ENCODE peak calls at places on chromosomes 6 and 20, in six cellular contexts. Y is OCI-LY7, G is HepG2, Z is endothelial cell of umbilical vein, B is astrocyte, P is Karpas-422. F is an unnamed sample.

GRCh38 chr6:169051371-169051770 is 202.3 kb downstream of the THBS2 start:
- DNase-seq in Y (no peak), G (no peak), Z (no peak), B (peak), P (no peak), F (no peak)

GRCh38 chr20:24980321-24981053 is 12.1 kb downstream of the APMAP start:
- DNase-seq in Y (no peak), G (no peak), Z (no peak), B (no peak), P (no peak), F (no peak)

GRCh38 chr6:11500008-11500407 is 37.5 kb upstream of the TMEM170B start:
- DNase-seq in Y (no peak), G (no peak), Z (peak), B (peak), P (no peak), F (no peak)

GRCh38 chr6:14228571-14228970 is 111.0 kb downstream of the CD83 start:
- DNase-seq in Y (peak), G (no peak), Z (no peak), B (peak), P (no peak), F (no peak)

GRCh38 chr20:60232380-60232779 is 274.2 kb downstream of the CDH26 start:
- DNase-seq in Y (no peak), G (no peak), Z (no peak), B (no peak), P (no peak), F (no peak)

GRCh38 chr6:79872986-79873385 is 74.4 kb downstream of the ELOVL4 start:
- DNase-seq in Y (no peak), G (no peak), Z (no peak), B (peak), P (no peak), F (no peak)

GRCh38 chr20:12570371-12570770 is 438.4 kb upstream of the SPTLC3 start:
- DNase-seq in Y (peak), G (peak), Z (no peak), B (no peak), P (peak), F (peak)

GRCh38 chr6:124099520-124099919 is 295.9 kb downstream of the NKAIN2 start:
- DNase-seq in Y (no peak), G (no peak), Z (no peak), B (no peak), P (no peak), F (no peak)

GRCh38 chr20:52047811-52048302 is 143.7 kb downstream of the ZFP64 start:
- DNase-seq in Y (no peak), G (no peak), Z (peak), B (peak), P (no peak), F (no peak)

GRCh38 chr20:32599783-32600340 is 14.7 kb upstream of the NOL4L start:
- DNase-seq in Y (no peak), G (no peak), Z (no peak), B (no peak), P (no peak), F (no peak)

GRCh38 chr20:18256440-18257090 is 31.8 kb upstream of the ZNF133 start:
- DNase-seq in Y (no peak), G (no peak), Z (no peak), B (no peak), P (no peak), F (no peak)

GRCh38 chr6:141301779-141302178 is 830.9 kb upstream of the GJE1 start:
- DNase-seq in Y (no peak), G (no peak), Z (no peak), B (no peak), P (no peak), F (no peak)

GRCh38 chr6:99605911-99606669 is 543 bp upstream of the PRDM13 start:
- DNase-seq in Y (no peak), G (no peak), Z (no peak), B (no peak), P (no peak), F (no peak)

GRCh38 chr20:6051505-6051904 is 2.4 kb downstream of the LRRN4 start:
- DNase-seq in Y (no peak), G (peak), Z (peak), B (peak), P (no peak), F (no peak)

GRCh38 chr6:11705069-11705468 is 73.5 kb downstream of the ADTRP start:
- DNase-seq in Y (no peak), G (no peak), Z (no peak), B (no peak), P (no peak), F (no peak)

GRCh38 chr6:26240157-26240980 is 124.6 kb upstream of the BTN3A2 start:
- DNase-seq in Y (no peak), G (no peak), Z (peak), B (peak), P (no peak), F (peak)

GRCh38 chr6:71502210-71502609 is 213.6 kb downstream of the OGFRL1 start:
- DNase-seq in Y (no peak), G (no peak), Z (no peak), B (no peak), P (no peak), F (no peak)

GRCh38 chr20:10670521-10671220 is 3.1 kb downstream of the JAG1 start:
- DNase-seq in Y (peak), G (peak), Z (peak), B (no peak), P (peak), F (no peak)

GRCh38 chr6:42440027-42440426 is 11.7 kb downstream of the TRERF1 start:
- DNase-seq in Y (no peak), G (no peak), Z (no peak), B (no peak), P (no peak), F (no peak)

GRCh38 chr20:38148328-38149102 is 16.6 kb downstream of the TGM2 start:
- DNase-seq in Y (no peak), G (no peak), Z (no peak), B (no peak), P (no peak), F (no peak)

GRCh38 chr6:162704001-162704400 is 23.6 kb downstream of the PRKN start:
- DNase-seq in Y (no peak), G (no peak), Z (no peak), B (no peak), P (no peak), F (no peak)

GRCh38 chr6:41642960-41643898 is 5.0 kb downstream of the MDFI start:
- DNase-seq in Y (no peak), G (no peak), Z (peak), B (no peak), P (no peak), F (no peak)

GRCh38 chr6:130933712-130934200 is 106.5 kb downstream of the SMLR1 start:
- DNase-seq in Y (no peak), G (peak), Z (no peak), B (peak), P (no peak), F (no peak)

GRCh38 chr6:90219168-90219985 is 77.3 kb downstream of the BACH2 start:
- DNase-seq in Y (no peak), G (no peak), Z (peak), B (peak), P (no peak), F (peak)

GRCh38 chr6:158039571-158040050 is 57.9 kb downstream of the SYNJ2 start:
- DNase-seq in Y (no peak), G (peak), Z (no peak), B (peak), P (no peak), F (no peak)

GRCh38 chr6:6811151-6812002 is 222.9 kb downstream of the LY86 start:
- DNase-seq in Y (no peak), G (peak), Z (peak), B (peak), P (no peak), F (peak)

GRCh38 chr6:27865952-27866369 is 46.2 kb downstream of the OR2B2 start:
- DNase-seq in Y (peak), G (no peak), Z (no peak), B (no peak), P (peak), F (no peak)

GRCh38 chr6:21987501-21987957 is 309.3 kb downstream of the PRL start:
- DNase-seq in Y (no peak), G (peak), Z (peak), B (peak), P (no peak), F (peak)

GRCh38 chr6:35302604-35303218 is 5.1 kb downstream of the DEF6 start:
- DNase-seq in Y (peak), G (no peak), Z (no peak), B (no peak), P (peak), F (peak)

GRCh38 chr6:170074435-170074834 is 216.4 kb downstream of the DLL1 start:
- DNase-seq in Y (no peak), G (no peak), Z (no peak), B (no peak), P (no peak), F (no peak)

GRCh38 chr20:32155017-32155965 is 45.8 kb downstream of the TM9SF4 start:
- DNase-seq in Y (peak), G (peak), Z (peak), B (peak), P (peak), F (peak)

GRCh38 chr6:16199792-16200191 is 38.6 kb upstream of the GMPR start:
- DNase-seq in Y (no peak), G (no peak), Z (no peak), B (no peak), P (no peak), F (no peak)

GRCh38 chr6:16204653-16205376 is 33.6 kb upstream of the GMPR start:
- DNase-seq in Y (no peak), G (no peak), Z (no peak), B (no peak), P (no peak), F (no peak)

GRCh38 chr6:16200231-16200941 is 38.0 kb upstream of the GMPR start:
- DNase-seq in Y (no peak), G (no peak), Z (no peak), B (no peak), P (peak), F (peak)

GRCh38 chr6:16198061-16198705 is 40.2 kb upstream of the GMPR start:
- DNase-seq in Y (no peak), G (no peak), Z (no peak), B (no peak), P (no peak), F (no peak)

DNA sequence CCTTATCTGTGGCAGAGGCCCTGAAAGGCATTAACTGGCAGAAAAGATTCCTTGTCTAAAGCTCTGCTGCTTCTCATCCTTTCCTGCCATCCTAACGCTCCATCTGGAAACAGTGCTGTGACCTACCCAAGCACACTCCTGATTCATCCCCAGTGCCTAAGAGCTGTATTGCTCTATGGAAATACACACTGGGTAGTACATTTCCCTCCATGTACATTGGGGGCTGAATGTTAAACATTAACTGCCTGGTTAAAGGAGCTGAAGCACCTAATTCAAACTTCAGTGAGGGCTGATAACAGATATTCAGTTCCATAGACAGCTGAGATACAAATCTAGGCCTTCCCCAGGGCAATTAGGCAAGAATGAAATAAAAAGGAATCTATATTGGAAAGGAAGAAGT is 36.7 kb upstream of the GMPR start:
- DNase-seq in Y (no peak), G (peak), Z (no peak), B (no peak), P (no peak), F (no peak)
- H3K27ac ChIP-seq in Y (no peak), G (no peak), Z (no peak), B (no peak), P (no peak), F (no peak)

DNA sequence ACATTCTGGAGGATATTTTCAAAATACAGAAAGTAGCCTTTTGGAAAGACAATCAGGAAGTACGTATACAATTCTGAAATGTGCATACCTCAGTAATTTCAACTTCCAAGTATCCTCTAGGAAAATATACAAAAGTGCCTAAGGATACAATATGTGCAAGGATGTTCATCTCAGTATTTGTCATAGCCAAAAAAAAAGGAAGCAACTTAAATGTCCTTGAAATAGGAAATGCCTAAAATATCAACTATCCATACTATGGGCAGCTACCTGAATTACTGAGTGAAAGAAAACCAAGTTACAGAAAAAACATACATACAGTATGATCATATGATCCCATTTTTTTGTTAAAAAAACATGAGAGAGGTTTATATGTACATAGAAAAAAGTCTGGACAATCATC is 1.5 kb downstream of the PPIL1 start:
- DNase-seq in Y (no peak), G (no peak), Z (no peak), B (no peak), P (no peak), F (no peak)
- H3K4me3 ChIP-seq in Y (peak), G (no peak), Z (no peak), B (no peak), P (peak), F (no peak)

DNA sequence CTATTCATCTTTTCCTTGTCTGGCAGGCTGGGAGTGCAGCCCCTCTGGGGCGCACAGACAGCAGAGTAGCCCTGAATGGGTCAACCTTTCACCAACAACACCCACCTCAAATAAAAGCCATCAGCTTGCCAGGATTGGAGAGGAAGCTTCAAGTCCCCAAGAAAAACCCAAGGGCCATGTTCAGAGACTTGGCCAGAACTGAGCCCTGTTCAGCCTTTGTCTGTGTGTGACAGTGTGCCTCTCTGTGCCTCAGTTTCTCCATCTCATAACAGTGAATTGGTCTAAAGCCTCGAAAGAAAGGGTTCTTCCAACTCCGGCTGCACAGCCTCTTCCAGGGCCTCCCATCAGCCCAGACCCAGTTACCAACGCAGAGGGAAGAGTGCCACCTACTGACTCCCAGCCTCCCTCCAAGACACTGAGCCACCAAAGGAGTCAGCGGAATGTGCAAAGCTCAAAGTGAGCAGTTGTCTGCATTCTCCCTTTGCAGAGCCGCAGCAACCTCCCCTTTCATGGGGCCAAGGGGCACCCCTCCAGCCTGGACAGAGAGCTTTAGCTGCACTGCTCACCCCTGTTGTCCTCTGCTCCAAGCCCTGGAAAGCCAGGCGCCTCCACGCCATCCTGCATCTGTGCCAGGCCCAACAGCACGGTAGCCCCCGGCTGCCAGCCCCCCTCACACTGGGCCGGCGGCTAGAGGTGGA is 82.7 kb upstream of the TOP1 start:
- DNase-seq in Y (peak), G (peak), Z (peak), B (peak), P (peak), F (peak)
- H3K27ac ChIP-seq in Y (no peak), G (no peak), Z (no peak), B (no peak), P (no peak), F (no peak)

GRCh38 chr20:64055396-64055892 is 6.0 kb upstream of the SOX18 start:
- DNase-seq in Y (no peak), G (no peak), Z (no peak), B (no peak), P (no peak), F (no peak)
- H3K4me3 ChIP-seq in Y (no peak), G (peak), Z (no peak), B (no peak), P (no peak), F (no peak)

F was measured in small intestine.